ENCODE peak calls at places on chromosome 13, in nine cellular contexts. L is mucosa of descending colon, O is cardiac fibroblast, X is upper lobe of left lung, C is fibroblast of mammary gland, Z is astrocyte of the spinal cord, V is dorsolateral prefrontal cortex, Q is cardiac muscle cell, A is pancreas. J is an unnamed sample.

GRCh38 chr13:44765076-44765475 is 188.9 kb upstream of the TSC22D1 start:
- DNase-seq in L (peak; percentile 55), O (no peak), X (no peak), C (no peak), Z (no peak), V (no peak), Q (no peak), A (peak; percentile 20), J (no peak)

GRCh38 chr13:78241278-78241919 is 322.8 kb upstream of the EDNRB start:
- DNase-seq in L (peak; percentile 65), O (peak; percentile 44), X (no peak), C (peak; percentile 46), Z (peak; percentile 20), V (no peak), Q (peak; percentile 71), A (peak; percentile 6), J (no peak)

GRCh38 chr13:113915786-113916329 is 52.0 kb upstream of the GAS6 start:
- DNase-seq in L (no peak), O (no peak), X (no peak), C (no peak), Z (no peak), V (no peak), Q (no peak), A (no peak), J (no peak)

GRCh38 chr13:43878897-43879322 is 630 bp downstream of the CCDC122 start:
- DNase-seq in L (peak; percentile 74), O (peak; percentile 79), X (no peak), C (peak; percentile 79), Z (peak; percentile 67), V (peak; percentile 66), Q (peak; percentile 60), A (peak; percentile 66), J (peak; percentile 86)

GRCh38 chr13:75788494-75788991 is 152.4 kb downstream of the LMO7 start:
- DNase-seq in L (peak; percentile 61), O (peak; percentile 83), X (no peak), C (peak; percentile 96), Z (peak; percentile 75), V (no peak), Q (no peak), A (no peak), J (no peak)

GRCh38 chr13:95497307-95497943 is 55.1 kb upstream of the CLDN10 start:
- DNase-seq in L (no peak), O (no peak), X (no peak), C (no peak), Z (no peak), V (peak; percentile 66), Q (no peak), A (peak; percentile 42), J (no peak)

GRCh38 chr13:105070452-105070851 is 1465.0 kb downstream of the EFNB2 start:
- DNase-seq in L (no peak), O (no peak), X (no peak), C (no peak), Z (no peak), V (no peak), Q (no peak), A (no peak), J (no peak)

GRCh38 chr13:27421101-27421881 is 3.1 kb upstream of the GTF3A start:
- DNase-seq in L (no peak), O (no peak), X (no peak), C (no peak), Z (no peak), V (no peak), Q (no peak), A (no peak), J (no peak)

GRCh38 chr13:113883921-113884804 is 20.3 kb upstream of the GAS6 start:
- DNase-seq in L (no peak), O (no peak), X (peak; percentile 82), C (no peak), Z (no peak), V (no peak), Q (no peak), A (no peak), J (peak; percentile 63)

DNA sequence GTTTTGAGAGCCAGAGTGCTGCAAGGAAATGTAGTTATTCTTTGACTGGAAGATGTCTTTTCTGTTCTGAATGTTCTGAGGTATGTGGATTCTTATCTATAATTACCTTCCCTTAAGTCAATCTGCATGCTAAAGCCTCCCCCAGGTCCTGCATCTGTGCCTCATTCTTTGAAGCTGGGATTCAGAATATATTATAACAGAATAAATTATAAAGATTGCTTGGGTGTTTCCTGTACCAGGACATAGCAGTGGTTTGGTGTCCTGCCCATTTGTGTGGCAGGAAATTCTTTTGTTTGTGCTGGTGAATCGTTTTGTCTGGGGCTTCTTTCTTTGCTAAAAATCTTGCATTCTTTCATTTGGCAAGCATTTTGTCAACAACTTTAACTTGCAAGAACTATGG is 60.2 kb downstream of the ITGBL1 start:
- DNase-seq in L (no peak), O (peak; percentile 38), X (no peak), C (peak; percentile 44), Z (peak; percentile 86), V (no peak), Q (no peak), A (no peak), J (no peak)
- H3K4me3 ChIP-seq in L (no peak overlapping the region), O (no peak overlapping the region), X (no peak overlapping the region), C (no peak overlapping the region), Z (no peak overlapping the region), V (no peak overlapping the region), Q (no peak overlapping the region), A (no peak overlapping the region), J (no peak overlapping the region)

GRCh38 chr13:60165391-60166099 is 1.8 kb upstream of the DIAPH3 start:
- DNase-seq in L (no peak), O (peak; percentile 74), X (no peak), C (no peak), Z (no peak), V (no peak), Q (no peak), A (no peak), J (no peak)
- TF ChIP-seq CTCF in L (no peak), O (no peak), X (no peak), C (no peak), Z (no peak), V (no peak), Q (no peak), A (no peak), J (no peak)

DNA sequence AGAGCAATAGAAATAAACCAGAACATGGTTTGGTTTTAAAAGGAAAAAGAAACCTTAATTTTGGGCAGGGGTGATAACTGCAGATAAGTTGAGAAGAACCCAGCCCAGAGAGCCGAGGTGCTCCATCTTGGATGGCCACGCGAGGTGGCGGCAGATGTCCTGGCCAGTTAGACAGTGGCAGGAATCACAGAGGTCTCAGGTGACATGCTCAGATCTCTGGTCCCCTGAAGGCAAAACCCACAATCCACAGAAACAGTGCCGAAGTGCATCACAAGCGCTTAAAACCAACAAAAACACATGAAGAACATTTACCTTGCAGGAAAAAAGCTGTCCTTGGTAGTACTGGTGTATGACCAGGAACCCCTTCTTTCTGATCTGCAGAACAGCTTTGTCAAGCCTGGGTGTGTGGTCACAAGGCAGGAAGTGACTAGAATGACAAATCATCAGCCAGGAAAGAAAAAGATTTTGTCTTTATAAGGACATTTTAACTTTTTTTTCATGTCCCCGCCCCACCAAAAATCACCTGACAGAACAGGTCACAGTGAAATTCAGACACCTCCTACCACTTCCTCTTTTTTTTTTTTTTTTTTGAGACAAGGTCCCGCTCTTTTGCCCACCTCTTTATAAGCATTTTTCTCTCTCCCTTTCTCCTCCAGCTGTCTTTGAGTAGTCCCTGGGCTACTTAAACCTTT is at the start of gene LCP1:
- DNase-seq in L (peak; percentile 68), O (no peak), X (no peak), C (no peak), Z (no peak), V (no peak), Q (no peak), A (no peak), J (no peak)
- H3K4me3 ChIP-seq in L (no peak within 1 kb of the TSS), O (no peak within 1 kb of the TSS), X (no peak within 1 kb of the TSS), C (no peak within 1 kb of the TSS), Z (no peak within 1 kb of the TSS), V (peak within 1 kb of the TSS; percentile 35), Q (no peak within 1 kb of the TSS), A (peak within 1 kb of the TSS; percentile 13), J (peak within 1 kb of the TSS; percentile 19)

GRCh38 chr13:110251227-110251791 is 55.6 kb downstream of the COL4A1 start:
- DNase-seq in L (no peak), O (no peak), X (peak; percentile 32), C (no peak), Z (no peak), V (no peak), Q (no peak), A (no peak), J (peak; percentile 72)

GRCh38 chr13:110254751-110255553 is 52.0 kb downstream of the COL4A1 start:
- DNase-seq in L (no peak), O (no peak), X (peak; percentile 36), C (no peak), Z (no peak), V (no peak), Q (no peak), A (no peak), J (no peak)

GRCh38 chr13:110256126-110256905 is 50.6 kb downstream of the COL4A1 start:
- DNase-seq in L (no peak), O (no peak), X (no peak), C (no peak), Z (no peak), V (no peak), Q (no peak), A (no peak), J (no peak)

GRCh38 chr13:110257408-110257807 is 49.5 kb downstream of the COL4A1 start:
- DNase-seq in L (no peak), O (no peak), X (no peak), C (no peak), Z (no peak), V (no peak), Q (no peak), A (no peak), J (no peak)

DNA sequence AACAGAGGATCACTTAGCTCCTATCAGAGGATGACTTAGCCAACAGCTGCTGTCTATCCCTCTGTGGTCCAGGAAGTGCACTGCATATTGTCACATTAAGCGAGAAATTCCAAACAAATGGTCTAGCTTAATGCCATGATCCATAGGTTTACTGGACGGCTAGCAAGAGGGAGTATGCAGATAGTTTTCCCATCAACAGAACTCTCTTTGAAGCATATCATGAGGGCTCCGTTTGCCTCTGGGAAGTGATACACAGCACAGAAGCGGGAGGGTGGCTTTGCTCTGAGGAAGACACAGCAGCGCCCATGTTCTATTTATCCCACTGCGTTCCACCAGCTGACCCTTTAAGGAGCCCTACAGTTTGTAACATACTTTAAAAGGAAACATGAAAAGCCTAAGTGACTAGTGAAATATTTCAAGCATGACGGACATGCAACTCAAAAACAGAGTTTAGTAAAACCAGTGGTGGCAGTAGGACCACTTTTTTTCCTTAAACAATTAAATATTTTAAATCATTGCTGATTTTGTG is 52.7 kb downstream of the COL4A1 start:
- DNase-seq in L (no peak), O (no peak), X (no peak), C (no peak), Z (peak; percentile 57), V (no peak), Q (no peak), A (no peak), J (no peak)
- TF ChIP-seq CTCF in L (no peak), O (no peak), X (no peak), C (no peak), Z (no peak), V (no peak), Q (no peak), A (no peak), J (no peak)